ENCODE peak calls at places on chromosomes 2 and 18, in seven cellular contexts. One of them, this sample, is unnamed.

GRCh38 chr2:44844651-44845270 is 96.7 kb upstream of the SIX3 start:
- DNase-seq in stimulated activated CD8-positive, alpha-beta memory T cell treated with anti-CD3 and anti-CD28 coated beads, Interleukin-2, amount 100 ng/mL, for 48 hours: no peak
- DNase-seq in BE2C: no peak
- DNase-seq in COR-L47: no peak
- DNase-seq in cardiac septum: no peak
- DNase-seq in effector CD4-positive, alpha-beta T cell: no peak
- DNase-seq in OCI-LY7: no peak
- DNase-seq in this sample: no peak

GRCh38 chr2:6864938-6865345 is 765 bp downstream of the CMPK2 start:
- DNase-seq in stimulated activated CD8-positive, alpha-beta memory T cell treated with anti-CD3 and anti-CD28 coated beads, Interleukin-2, amount 100 ng/mL, for 48 hours: no peak
- DNase-seq in BE2C: no peak
- DNase-seq in COR-L47: no peak
- DNase-seq in cardiac septum: no peak
- DNase-seq in effector CD4-positive, alpha-beta T cell: peak
- DNase-seq in OCI-LY7: no peak
- DNase-seq in this sample: peak

GRCh38 chr18:54671291-54671881 is 80.3 kb downstream of the DYNAP start:
- DNase-seq in stimulated activated CD8-positive, alpha-beta memory T cell treated with anti-CD3 and anti-CD28 coated beads, Interleukin-2, amount 100 ng/mL, for 48 hours: no peak
- DNase-seq in BE2C: no peak
- DNase-seq in COR-L47: peak
- DNase-seq in cardiac septum: no peak
- DNase-seq in effector CD4-positive, alpha-beta T cell: no peak
- DNase-seq in OCI-LY7: peak
- DNase-seq in this sample: no peak

GRCh38 chr18:56034954-56035353 is 447.0 kb upstream of the TCF4 start:
- DNase-seq in stimulated activated CD8-positive, alpha-beta memory T cell treated with anti-CD3 and anti-CD28 coated beads, Interleukin-2, amount 100 ng/mL, for 48 hours: no peak
- DNase-seq in BE2C: no peak
- DNase-seq in COR-L47: no peak
- DNase-seq in cardiac septum: no peak
- DNase-seq in effector CD4-positive, alpha-beta T cell: no peak
- DNase-seq in OCI-LY7: no peak
- DNase-seq in this sample: no peak

GRCh38 chr2:862723-863466 is 87.8 kb upstream of the SNTG2 start:
- DNase-seq in stimulated activated CD8-positive, alpha-beta memory T cell treated with anti-CD3 and anti-CD28 coated beads, Interleukin-2, amount 100 ng/mL, for 48 hours: no peak
- DNase-seq in BE2C: no peak
- DNase-seq in COR-L47: no peak
- DNase-seq in cardiac septum: no peak
- DNase-seq in effector CD4-positive, alpha-beta T cell: no peak
- DNase-seq in OCI-LY7: no peak
- DNase-seq in this sample: no peak

GRCh38 chr18:79680100-79680879 is 687 bp downstream of the CTDP1 start:
- DNase-seq in stimulated activated CD8-positive, alpha-beta memory T cell treated with anti-CD3 and anti-CD28 coated beads, Interleukin-2, amount 100 ng/mL, for 48 hours: peak
- DNase-seq in BE2C: no peak
- DNase-seq in COR-L47: no peak
- DNase-seq in cardiac septum: no peak
- DNase-seq in effector CD4-positive, alpha-beta T cell: peak
- DNase-seq in OCI-LY7: peak
- DNase-seq in this sample: no peak

GRCh38 chr18:57846258-57846657 is 43.1 kb upstream of the ATP8B1 start:
- DNase-seq in stimulated activated CD8-positive, alpha-beta memory T cell treated with anti-CD3 and anti-CD28 coated beads, Interleukin-2, amount 100 ng/mL, for 48 hours: no peak
- DNase-seq in BE2C: peak
- DNase-seq in COR-L47: no peak
- DNase-seq in cardiac septum: no peak
- DNase-seq in effector CD4-positive, alpha-beta T cell: no peak
- DNase-seq in OCI-LY7: no peak
- DNase-seq in this sample: no peak

GRCh38 chr18:32507093-32507492 is 36.4 kb upstream of the GAREM1 start:
- DNase-seq in stimulated activated CD8-positive, alpha-beta memory T cell treated with anti-CD3 and anti-CD28 coated beads, Interleukin-2, amount 100 ng/mL, for 48 hours: no peak
- DNase-seq in BE2C: no peak
- DNase-seq in COR-L47: no peak
- DNase-seq in cardiac septum: no peak
- DNase-seq in effector CD4-positive, alpha-beta T cell: no peak
- DNase-seq in OCI-LY7: no peak
- DNase-seq in this sample: no peak

GRCh38 chr2:164824865-164825264 is 16.8 kb downstream of the COBLL1 start:
- DNase-seq in stimulated activated CD8-positive, alpha-beta memory T cell treated with anti-CD3 and anti-CD28 coated beads, Interleukin-2, amount 100 ng/mL, for 48 hours: no peak
- DNase-seq in BE2C: no peak
- DNase-seq in COR-L47: no peak
- DNase-seq in cardiac septum: no peak
- DNase-seq in effector CD4-positive, alpha-beta T cell: no peak
- DNase-seq in OCI-LY7: no peak
- DNase-seq in this sample: no peak

GRCh38 chr2:2919574-2920365 is 457.8 kb downstream of the EIPR1 start:
- DNase-seq in stimulated activated CD8-positive, alpha-beta memory T cell treated with anti-CD3 and anti-CD28 coated beads, Interleukin-2, amount 100 ng/mL, for 48 hours: no peak
- DNase-seq in BE2C: peak
- DNase-seq in COR-L47: no peak
- DNase-seq in cardiac septum: no peak
- DNase-seq in effector CD4-positive, alpha-beta T cell: no peak
- DNase-seq in OCI-LY7: no peak
- DNase-seq in this sample: no peak

GRCh38 chr2:160859086-160859485 is 301.1 kb upstream of the TANK start:
- DNase-seq in stimulated activated CD8-positive, alpha-beta memory T cell treated with anti-CD3 and anti-CD28 coated beads, Interleukin-2, amount 100 ng/mL, for 48 hours: no peak
- DNase-seq in BE2C: no peak
- DNase-seq in COR-L47: peak
- DNase-seq in cardiac septum: no peak
- DNase-seq in effector CD4-positive, alpha-beta T cell: no peak
- DNase-seq in OCI-LY7: no peak
- DNase-seq in this sample: no peak

GRCh38 chr2:130351495-130352125 is 4.2 kb upstream of the PTPN18 start:
- DNase-seq in stimulated activated CD8-positive, alpha-beta memory T cell treated with anti-CD3 and anti-CD28 coated beads, Interleukin-2, amount 100 ng/mL, for 48 hours: no peak
- DNase-seq in BE2C: no peak
- DNase-seq in COR-L47: no peak
- DNase-seq in cardiac septum: no peak
- DNase-seq in effector CD4-positive, alpha-beta T cell: no peak
- DNase-seq in OCI-LY7: peak
- DNase-seq in this sample: no peak

GRCh38 chr2:240137596-240138274 is 1.6 kb upstream of the COPS9 start:
- DNase-seq in stimulated activated CD8-positive, alpha-beta memory T cell treated with anti-CD3 and anti-CD28 coated beads, Interleukin-2, amount 100 ng/mL, for 48 hours: no peak
- DNase-seq in BE2C: no peak
- DNase-seq in COR-L47: no peak
- DNase-seq in cardiac septum: peak
- DNase-seq in effector CD4-positive, alpha-beta T cell: no peak
- DNase-seq in OCI-LY7: no peak
- DNase-seq in this sample: peak

GRCh38 chr2:199973703-199974102 is 18.3 kb downstream of the MAIP1 start:
- DNase-seq in stimulated activated CD8-positive, alpha-beta memory T cell treated with anti-CD3 and anti-CD28 coated beads, Interleukin-2, amount 100 ng/mL, for 48 hours: no peak
- DNase-seq in BE2C: no peak
- DNase-seq in COR-L47: no peak
- DNase-seq in cardiac septum: no peak
- DNase-seq in effector CD4-positive, alpha-beta T cell: no peak
- DNase-seq in OCI-LY7: no peak
- DNase-seq in this sample: no peak

GRCh38 chr2:209331291-209331844 is 92.5 kb upstream of the MAP2 start:
- DNase-seq in stimulated activated CD8-positive, alpha-beta memory T cell treated with anti-CD3 and anti-CD28 coated beads, Interleukin-2, amount 100 ng/mL, for 48 hours: no peak
- DNase-seq in BE2C: peak
- DNase-seq in COR-L47: peak
- DNase-seq in cardiac septum: no peak
- DNase-seq in effector CD4-positive, alpha-beta T cell: no peak
- DNase-seq in OCI-LY7: peak
- DNase-seq in this sample: no peak

GRCh38 chr18:5527603-5528002 is 16.2 kb downstream of the EPB41L3 start:
- DNase-seq in stimulated activated CD8-positive, alpha-beta memory T cell treated with anti-CD3 and anti-CD28 coated beads, Interleukin-2, amount 100 ng/mL, for 48 hours: no peak
- DNase-seq in BE2C: no peak
- DNase-seq in COR-L47: no peak
- DNase-seq in cardiac septum: no peak
- DNase-seq in effector CD4-positive, alpha-beta T cell: no peak
- DNase-seq in OCI-LY7: no peak
- DNase-seq in this sample: peak

GRCh38 chr2:103464831-103465230 is 703.0 kb downstream of the TMEM182 start:
- DNase-seq in stimulated activated CD8-positive, alpha-beta memory T cell treated with anti-CD3 and anti-CD28 coated beads, Interleukin-2, amount 100 ng/mL, for 48 hours: no peak
- DNase-seq in BE2C: no peak
- DNase-seq in COR-L47: no peak
- DNase-seq in cardiac septum: no peak
- DNase-seq in effector CD4-positive, alpha-beta T cell: no peak
- DNase-seq in OCI-LY7: no peak
- DNase-seq in this sample: no peak

GRCh38 chr2:20439193-20439475 is 7.7 kb upstream of the RHOB start:
- DNase-seq in stimulated activated CD8-positive, alpha-beta memory T cell treated with anti-CD3 and anti-CD28 coated beads, Interleukin-2, amount 100 ng/mL, for 48 hours: no peak
- DNase-seq in BE2C: no peak
- DNase-seq in COR-L47: no peak
- DNase-seq in cardiac septum: no peak
- DNase-seq in effector CD4-positive, alpha-beta T cell: no peak
- DNase-seq in OCI-LY7: no peak
- DNase-seq in this sample: no peak

GRCh38 chr2:1521878-1522495 is 108.7 kb downstream of the TPO start:
- DNase-seq in stimulated activated CD8-positive, alpha-beta memory T cell treated with anti-CD3 and anti-CD28 coated beads, Interleukin-2, amount 100 ng/mL, for 48 hours: no peak
- DNase-seq in BE2C: no peak
- DNase-seq in COR-L47: no peak
- DNase-seq in cardiac septum: peak
- DNase-seq in effector CD4-positive, alpha-beta T cell: no peak
- DNase-seq in OCI-LY7: no peak
- DNase-seq in this sample: no peak

GRCh38 chr2:224260605-224261004 is 141.3 kb downstream of the FAM124B start:
- DNase-seq in stimulated activated CD8-positive, alpha-beta memory T cell treated with anti-CD3 and anti-CD28 coated beads, Interleukin-2, amount 100 ng/mL, for 48 hours: no peak
- DNase-seq in BE2C: no peak
- DNase-seq in COR-L47: no peak
- DNase-seq in cardiac septum: no peak
- DNase-seq in effector CD4-positive, alpha-beta T cell: no peak
- DNase-seq in OCI-LY7: no peak
- DNase-seq in this sample: no peak

GRCh38 chr2:47029737-47030524 is 114.3 kb upstream of the MCFD2 start:
- DNase-seq in stimulated activated CD8-positive, alpha-beta memory T cell treated with anti-CD3 and anti-CD28 coated beads, Interleukin-2, amount 100 ng/mL, for 48 hours: no peak
- DNase-seq in BE2C: no peak
- DNase-seq in COR-L47: peak
- DNase-seq in cardiac septum: no peak
- DNase-seq in effector CD4-positive, alpha-beta T cell: no peak
- DNase-seq in OCI-LY7: no peak
- DNase-seq in this sample: no peak

GRCh38 chr2:13006407-13006806 is 289.7 kb downstream of the TRIB2 start:
- DNase-seq in stimulated activated CD8-positive, alpha-beta memory T cell treated with anti-CD3 and anti-CD28 coated beads, Interleukin-2, amount 100 ng/mL, for 48 hours: no peak
- DNase-seq in BE2C: peak
- DNase-seq in COR-L47: no peak
- DNase-seq in cardiac septum: no peak
- DNase-seq in effector CD4-positive, alpha-beta T cell: no peak
- DNase-seq in OCI-LY7: no peak
- DNase-seq in this sample: no peak

GRCh38 chr18:36993068-36993467 is 164.1 kb downstream of the KIAA1328 start:
- DNase-seq in stimulated activated CD8-positive, alpha-beta memory T cell treated with anti-CD3 and anti-CD28 coated beads, Interleukin-2, amount 100 ng/mL, for 48 hours: no peak
- DNase-seq in BE2C: no peak
- DNase-seq in COR-L47: no peak
- DNase-seq in cardiac septum: no peak
- DNase-seq in effector CD4-positive, alpha-beta T cell: no peak
- DNase-seq in OCI-LY7: no peak
- DNase-seq in this sample: no peak

GRCh38 chr2:240293865-240294461 is 141.5 kb upstream of the GPC1 start:
- DNase-seq in stimulated activated CD8-positive, alpha-beta memory T cell treated with anti-CD3 and anti-CD28 coated beads, Interleukin-2, amount 100 ng/mL, for 48 hours: no peak
- DNase-seq in BE2C: peak
- DNase-seq in COR-L47: no peak
- DNase-seq in cardiac septum: peak
- DNase-seq in effector CD4-positive, alpha-beta T cell: no peak
- DNase-seq in OCI-LY7: no peak
- DNase-seq in this sample: peak

GRCh38 chr2:239348563-239349447 is 52.0 kb downstream of the HDAC4 start:
- DNase-seq in stimulated activated CD8-positive, alpha-beta memory T cell treated with anti-CD3 and anti-CD28 coated beads, Interleukin-2, amount 100 ng/mL, for 48 hours: no peak
- DNase-seq in BE2C: peak
- DNase-seq in COR-L47: no peak
- DNase-seq in cardiac septum: peak
- DNase-seq in effector CD4-positive, alpha-beta T cell: no peak
- DNase-seq in OCI-LY7: no peak
- DNase-seq in this sample: no peak

GRCh38 chr2:201854221-201854801 is 48.0 kb downstream of the CDK15 start:
- DNase-seq in stimulated activated CD8-positive, alpha-beta memory T cell treated with anti-CD3 and anti-CD28 coated beads, Interleukin-2, amount 100 ng/mL, for 48 hours: no peak
- DNase-seq in BE2C: no peak
- DNase-seq in COR-L47: no peak
- DNase-seq in cardiac septum: no peak
- DNase-seq in effector CD4-positive, alpha-beta T cell: no peak
- DNase-seq in OCI-LY7: no peak
- DNase-seq in this sample: no peak

GRCh38 chr2:148970393-148970792 is 68.1 kb upstream of the LYPD6B start:
- DNase-seq in stimulated activated CD8-positive, alpha-beta memory T cell treated with anti-CD3 and anti-CD28 coated beads, Interleukin-2, amount 100 ng/mL, for 48 hours: no peak
- DNase-seq in BE2C: no peak
- DNase-seq in COR-L47: no peak
- DNase-seq in cardiac septum: no peak
- DNase-seq in effector CD4-positive, alpha-beta T cell: no peak
- DNase-seq in OCI-LY7: no peak
- DNase-seq in this sample: no peak

GRCh38 chr2:70714141-70714905 is 53.7 kb downstream of the ADD2 start:
- DNase-seq in stimulated activated CD8-positive, alpha-beta memory T cell treated with anti-CD3 and anti-CD28 coated beads, Interleukin-2, amount 100 ng/mL, for 48 hours: no peak
- DNase-seq in BE2C: no peak
- DNase-seq in COR-L47: no peak
- DNase-seq in cardiac septum: no peak
- DNase-seq in effector CD4-positive, alpha-beta T cell: no peak
- DNase-seq in OCI-LY7: no peak
- DNase-seq in this sample: no peak

This sample was measured in left ventricle myocardium superior.